ENCODE peak calls at places on chromosomes 4 and X, in seven cellular contexts. F, W, A, C, E, V and L are unnamed samples.

GRCh38 chr4:95248713-95249401 is 299.9 kb downstream of the UNC5C start:
- ATAC-seq in F (no peak), W (no peak), A (peak), C (peak), E (peak), V (no peak), L (peak)

GRCh38 chr4:107648178-107648991 is 71.6 kb downstream of the PAPSS1 start:
- ATAC-seq in F (no peak), W (no peak), A (no peak), C (no peak), E (no peak), V (no peak), L (no peak)

GRCh38 chrX:38859602-38860001 is 58.3 kb downstream of the MID1IP1 start:
- ATAC-seq in F (no peak), W (no peak), A (peak), C (peak), E (no peak), V (no peak), L (peak)

GRCh38 chr4:28508649-28509048 is 1648.0 kb downstream of the STIM2 start:
- ATAC-seq in F (no peak), W (no peak), A (no peak), C (no peak), E (no peak), V (no peak), L (no peak)

GRCh38 chr4:69760455-69760854 is at the start of gene SULT1B1:
- ATAC-seq in F (peak), W (peak), A (peak), C (peak), E (no peak), V (peak), L (peak)

GRCh38 chr4:176376032-176376614 is 56.4 kb downstream of the SPCS3 start:
- ATAC-seq in F (no peak), W (no peak), A (no peak), C (no peak), E (no peak), V (no peak), L (no peak)

GRCh38 chrX:57329008-57329407 is 42.5 kb downstream of the FAAH2 start:
- ATAC-seq in F (no peak), W (no peak), A (no peak), C (no peak), E (no peak), V (no peak), L (no peak)

GRCh38 chr4:122083356-122083755 is 68.8 kb upstream of the BLTP1 start:
- ATAC-seq in F (no peak), W (no peak), A (no peak), C (no peak), E (no peak), V (no peak), L (no peak)

GRCh38 chrX:130726661-130727060 is 176.3 kb downstream of the ENOX2 start:
- ATAC-seq in F (no peak), W (no peak), A (no peak), C (no peak), E (no peak), V (no peak), L (no peak)

GRCh38 chr4:99275050-99275449 is 15.7 kb downstream of the ADH1A start:
- ATAC-seq in F (no peak), W (no peak), A (no peak), C (no peak), E (no peak), V (no peak), L (no peak)

GRCh38 chr4:175971393-175972179 is 94.1 kb upstream of the WDR17 start:
- ATAC-seq in F (no peak), W (no peak), A (no peak), C (no peak), E (no peak), V (no peak), L (no peak)

GRCh38 chr4:86091201-86091600 is 268.7 kb downstream of the MAPK10 start:
- ATAC-seq in F (no peak), W (no peak), A (no peak), C (no peak), E (no peak), V (no peak), L (no peak)

GRCh38 chr4:5632571-5632970 is 75.8 kb downstream of the EVC2 start:
- ATAC-seq in F (no peak), W (no peak), A (no peak), C (no peak), E (no peak), V (no peak), L (no peak)

GRCh38 chr4:874971-875817 is 49.3 kb upstream of the CPLX1 start:
- ATAC-seq in F (no peak), W (no peak), A (no peak), C (no peak), E (no peak), V (no peak), L (no peak)

GRCh38 chr4:124426279-124426678 is 286.3 kb downstream of the ANKRD50 start:
- ATAC-seq in F (no peak), W (no peak), A (no peak), C (no peak), E (no peak), V (no peak), L (no peak)

GRCh38 chr4:71266090-71266794 is 72.6 kb upstream of the SLC4A4 start:
- ATAC-seq in F (peak), W (no peak), A (no peak), C (no peak), E (no peak), V (no peak), L (no peak)

GRCh38 chr4:107153228-107153627 is 117.1 kb upstream of the DKK2 start:
- ATAC-seq in F (no peak), W (no peak), A (no peak), C (no peak), E (no peak), V (no peak), L (no peak)

GRCh38 chr4:177339794-177340374 is 30.2 kb downstream of the NEIL3 start:
- ATAC-seq in F (peak), W (peak), A (peak), C (peak), E (peak), V (peak), L (peak)

GRCh38 chr4:185878633-185879032 is 66.6 kb upstream of the SORBS2 start:
- ATAC-seq in F (peak), W (no peak), A (no peak), C (no peak), E (no peak), V (no peak), L (no peak)

GRCh38 chrX:15474058-15474457 is 19.1 kb downstream of the PIR start:
- ATAC-seq in F (no peak), W (no peak), A (no peak), C (no peak), E (no peak), V (no peak), L (no peak)

GRCh38 chrX:16718824-16719333 is 533 bp upstream of the SYAP1 start:
- ATAC-seq in F (no peak), W (no peak), A (peak), C (no peak), E (no peak), V (no peak), L (no peak)

GRCh38 chr4:80151981-80152380 is 45.3 kb upstream of the PRDM8 start:
- ATAC-seq in F (no peak), W (no peak), A (peak), C (peak), E (no peak), V (no peak), L (peak)

GRCh38 chr4:139015948-139016451 is 419 bp downstream of the NOCT start:
- ATAC-seq in F (peak), W (peak), A (peak), C (peak), E (peak), V (peak), L (peak)

GRCh38 chrX:11309220-11309619 is 16.0 kb downstream of the AMELX start:
- ATAC-seq in F (no peak), W (no peak), A (no peak), C (no peak), E (no peak), V (no peak), L (no peak)

GRCh38 chr4:15755321-15755750 is 22.8 kb upstream of the CD38 start:
- ATAC-seq in F (no peak), W (peak), A (peak), C (peak), E (no peak), V (no peak), L (peak)

GRCh38 chrX:41334866-41335589 is 1.1 kb downstream of the DDX3X start:
- ATAC-seq in F (peak), W (peak), A (peak), C (peak), E (peak), V (peak), L (peak)

GRCh38 chrX:155949098-155949497 is 48.4 kb upstream of the IL9R start:
- ATAC-seq in F (no peak), W (no peak), A (no peak), C (no peak), E (no peak), V (no peak), L (no peak)

GRCh38 chr4:2159931-2160330 is 82.0 kb downstream of the HAUS3 start:
- ATAC-seq in F (no peak), W (no peak), A (no peak), C (no peak), E (no peak), V (no peak), L (no peak)